ENCODE peak calls at places on chromosomes 4 and X, in seven cellular contexts. S is neuronal stem cell, K is mesenchymal stem cell, B is IMR-90, L is mesendoderm, P is H9, H is H1. C is an unnamed sample.

GRCh38 chr4:80072607-80073361 is at the start of gene ANTXR2:
- DNase-seq in S (peak; percentile 84), K (peak; percentile 96), B (peak; percentile 98), L (peak; percentile 94), P (peak; percentile 83), H (peak; percentile 82), C (peak; percentile 99)

GRCh38 chr4:80266902-80267380 is 477 bp downstream of the FGF5 start:
- DNase-seq in S (no peak), K (peak; percentile 64), B (peak; percentile 59), L (peak; percentile 50), P (peak; percentile 68), H (no peak), C (no peak)

GRCh38 chr4:160836431-160836830 is 1327.4 kb downstream of the FSTL5 start:
- DNase-seq in S (no peak), K (peak; percentile 5), B (no peak), L (no peak), P (no peak), H (no peak), C (no peak)

GRCh38 chr4:32831104-32831503 is 2110.9 kb downstream of the PCDH7 start:
- DNase-seq in S (no peak), K (no peak), B (no peak), L (no peak), P (no peak), H (no peak), C (no peak)

GRCh38 chr4:110033994-110034393 is 121.3 kb downstream of the EGF start:
- DNase-seq in S (no peak), K (no peak), B (no peak), L (no peak), P (no peak), H (no peak), C (no peak)

GRCh38 chr4:76373919-76374552 is 46.9 kb downstream of the CCDC158 start:
- DNase-seq in S (no peak), K (no peak), B (no peak), L (no peak), P (no peak), H (no peak), C (no peak)

GRCh38 chr4:125420499-125420898 is 105.7 kb downstream of the FAT4 start:
- DNase-seq in S (no peak), K (peak; percentile 22), B (no peak), L (no peak), P (no peak), H (no peak), C (no peak)

GRCh38 chr4:124321370-124321769 is 391.2 kb downstream of the ANKRD50 start:
- DNase-seq in S (no peak), K (peak; percentile 26), B (peak; percentile 17), L (peak; percentile 36), P (no peak), H (no peak), C (no peak)

GRCh38 chr4:100103671-100104070 is 86.6 kb downstream of the DDIT4L start:
- DNase-seq in S (no peak), K (no peak), B (no peak), L (no peak), P (no peak), H (no peak), C (no peak)

GRCh38 chrX:7372843-7373525 is 225.0 kb upstream of the PUDP start:
- DNase-seq in S (no peak), K (peak; percentile 45), B (peak; percentile 67), L (no peak), P (no peak), H (no peak), C (peak; percentile 10)

GRCh38 chrX:65451663-65452062 is 82.9 kb downstream of the LAS1L start:
- DNase-seq in S (no peak), K (peak; percentile 15), B (peak; percentile 33), L (peak; percentile 55), P (no peak), H (no peak), C (no peak)

GRCh38 chr4:86717651-86718050 is 123.5 kb downstream of the PTPN13 start:
- DNase-seq in S (no peak), K (no peak), B (no peak), L (no peak), P (no peak), H (no peak), C (no peak)

GRCh38 chr4:30720021-30720655 is at the start of gene PCDH7:
- DNase-seq in S (peak; percentile 54), K (peak; percentile 85), B (peak; percentile 73), L (peak; percentile 91), P (peak; percentile 71), H (peak; percentile 76), C (no peak)

GRCh38 chrX:20066968-20067708 is 49.6 kb downstream of the MAP7D2 start:
- DNase-seq in S (no peak), K (peak; percentile 51), B (peak; percentile 70), L (peak; percentile 55), P (no peak), H (no peak), C (peak; percentile 60)

GRCh38 chr4:70505152-70505748 is 13.1 kb upstream of the AMTN start:
- DNase-seq in S (peak; percentile 51), K (peak; percentile 41), B (peak; percentile 39), L (peak; percentile 40), P (peak; percentile 65), H (peak; percentile 81), C (peak; percentile 75)

GRCh38 chr4:1033840-1034551 is 22.6 kb downstream of the FGFRL1 start:
- DNase-seq in S (no peak), K (no peak), B (peak; percentile 18), L (no peak), P (no peak), H (no peak), C (no peak)

GRCh38 chr4:39933689-39934590 is 43.8 kb downstream of the PDS5A start:
- DNase-seq in S (no peak), K (peak; percentile 44), B (peak; percentile 69), L (peak; percentile 25), P (no peak), H (no peak), C (peak; percentile 25)

GRCh38 chr4:39928538-39928937 is 49.2 kb downstream of the PDS5A start:
- DNase-seq in S (no peak), K (no peak), B (no peak), L (no peak), P (no peak), H (no peak), C (no peak)

GRCh38 chr4:39936565-39937418 is 40.9 kb downstream of the PDS5A start:
- DNase-seq in S (peak; percentile 11), K (no peak), B (no peak), L (peak; percentile 64), P (no peak), H (no peak), C (no peak)

GRCh38 chr4:39931441-39931901 is 46.2 kb downstream of the PDS5A start:
- DNase-seq in S (no peak), K (no peak), B (no peak), L (no peak), P (no peak), H (no peak), C (no peak)

GRCh38 chr4:39932776-39933402 is 44.8 kb downstream of the PDS5A start:
- DNase-seq in S (no peak), K (peak; percentile 55), B (no peak), L (no peak), P (no peak), H (no peak), C (peak; percentile 6)
- H3K9ac ChIP-seq in S (no peak overlapping the region), K (no peak overlapping the region), B (peak overlapping the region; percentile 57), L (no peak overlapping the region), P (no peak overlapping the region), H (no peak overlapping the region), C (no peak overlapping the region)

GRCh38 chr4:108480881-108481280 is 139.5 kb upstream of the RPL34 start:
- DNase-seq in S (no peak), K (no peak), B (no peak), L (no peak), P (no peak), H (no peak), C (no peak)
- H3K18ac ChIP-seq in S (no peak overlapping the region), K (no peak overlapping the region), B (no peak overlapping the region), L (no peak overlapping the region), P (no peak overlapping the region), H (no peak overlapping the region), C (no peak overlapping the region)

DNA sequence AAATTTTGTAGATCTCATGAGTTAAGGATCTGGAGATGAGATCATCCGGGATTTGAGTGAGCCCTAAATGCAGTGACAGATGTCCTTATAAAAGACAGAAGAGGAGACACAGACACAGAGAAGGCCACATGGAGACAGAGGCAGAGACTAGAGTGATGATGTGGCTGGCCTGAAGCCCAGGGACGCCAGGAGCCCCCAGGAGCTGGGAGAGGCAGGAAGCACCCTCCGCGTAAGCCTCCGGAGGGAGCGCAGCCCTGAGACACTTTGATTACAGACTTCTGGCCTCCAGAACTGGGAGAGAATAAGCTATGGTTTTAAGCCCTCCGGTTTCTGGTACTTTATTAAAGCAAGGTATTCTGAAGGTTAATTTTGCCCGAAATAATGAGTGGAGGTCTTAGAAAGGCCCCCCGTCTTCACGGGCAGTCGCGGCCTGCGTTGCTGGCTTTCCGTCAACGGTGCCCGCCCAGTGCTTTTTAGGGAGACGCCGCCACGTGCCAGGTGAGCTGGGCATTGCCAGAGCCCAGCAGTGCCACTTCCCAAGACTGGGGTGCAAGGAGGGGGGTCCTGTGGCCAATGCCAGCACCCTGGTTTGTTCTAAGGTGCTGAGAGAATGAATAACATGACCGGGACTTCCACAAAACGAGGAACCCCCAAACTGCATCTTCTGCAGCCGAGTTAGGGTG is 8.1 kb downstream of the DHRSX start:
- DNase-seq in S (no peak), K (no peak), B (no peak), L (no peak), P (no peak), H (no peak), C (no peak)
- H4K8ac ChIP-seq in S (no peak overlapping the region), K (no peak overlapping the region), B (no peak overlapping the region), L (no peak overlapping the region), P (no peak overlapping the region), H (peak overlapping the region; percentile 38), C (no peak overlapping the region)

GRCh38 chr4:117096462-117096861 is 11.1 kb upstream of the TRAM1L1 start:
- DNase-seq in S (no peak), K (no peak), B (no peak), L (no peak), P (no peak), H (no peak), C (no peak)
- H3K9ac ChIP-seq in S (no peak overlapping the region), K (no peak overlapping the region), B (no peak overlapping the region), L (no peak overlapping the region), P (no peak overlapping the region), H (no peak overlapping the region), C (no peak overlapping the region)

GRCh38 chrX:100946521-100946920 is 17.8 kb upstream of the XKRX start:
- DNase-seq in S (no peak), K (no peak), B (no peak), L (peak; percentile 28), P (no peak), H (no peak), C (peak; percentile 34)
- H3K18ac ChIP-seq in S (no peak overlapping the region), K (no peak overlapping the region), B (no peak overlapping the region), L (no peak overlapping the region), P (no peak overlapping the region), H (no peak overlapping the region), C (no peak overlapping the region)

GRCh38 chrX:17544831-17545230 is 169.8 kb downstream of the NHS start:
- DNase-seq in S (no peak), K (no peak), B (no peak), L (no peak), P (no peak), H (no peak), C (no peak)
- H4K8ac ChIP-seq in S (no peak overlapping the region), K (no peak overlapping the region), B (no peak overlapping the region), L (no peak overlapping the region), P (no peak overlapping the region), H (no peak overlapping the region), C (no peak overlapping the region)

C was measured in trophoblast cell.